ENCODE peak calls at places on chromosomes 1 and 21, in four cellular contexts. O, P, T and Z are unnamed samples.

GRCh38 chr1:23638188-23638619 is 53.4 kb upstream of the RPL11 start:
- DNase-seq in P (no peak), T (no peak), O (no peak), Z (no peak)

GRCh38 chr1:99745061-99745460 is 21.4 kb downstream of the FRRS1 start:
- DNase-seq in T (no peak), P (no peak), O (no peak), Z (no peak)

GRCh38 chr21:40841524-40842196 is 5.3 kb downstream of the DSCAM start:
- DNase-seq in O (peak; percentile 28), T (peak; percentile 59), P (peak; percentile 94), Z (peak; percentile 98)

GRCh38 chr1:34906756-34907155 is 22.7 kb downstream of the DLGAP3 start:
- DNase-seq in O (no peak), T (no peak), P (no peak), Z (no peak)

GRCh38 chr1:233480198-233480597 is 133.7 kb upstream of the KCNK1 start:
- DNase-seq in T (no peak), P (no peak), O (no peak), Z (no peak)

GRCh38 chr21:31142600-31142999 is 104.3 kb upstream of the KRTAP19-8 start:
- DNase-seq in T (no peak), P (no peak), O (no peak), Z (peak; percentile 16)

GRCh38 chr1:30263888-30264671 is 459.3 kb downstream of the MATN1 start:
- DNase-seq in P (no peak), O (no peak), T (no peak), Z (no peak)

GRCh38 chr1:222582099-222582774 is 7.5 kb downstream of the TAF1A start:
- DNase-seq in O (peak; percentile 67), P (no peak), T (no peak), Z (no peak)